ENCODE peak calls at places on chromosomes 6 and 20, in ten cellular contexts. P is neural progenitor cell; L is tibial nerve; K is cardiac muscle cell; I is MG63; W is left ventricle myocardium inferior; N is effector memory CD4-positive, alpha-beta T cell; S is BJ; F is CD8-positive, alpha-beta memory T cell; C is fibroblast of lung. Q is an unnamed sample.

GRCh38 chr6:12064125-12064524 is 52.0 kb downstream of the HIVEP1 start:
- DNase-seq in P (no peak), L (no peak), K (no peak), I (no peak), W (no peak), N (no peak), S (peak; percentile 56), F (no peak), C (peak; percentile 23), Q (no peak)

GRCh38 chr6:85428486-85428885 is 21.4 kb upstream of the NT5E start:
- DNase-seq in P (no peak), L (no peak), K (no peak), I (no peak), W (no peak), N (no peak), S (no peak), F (no peak), C (no peak), Q (no peak)

GRCh38 chr6:77774457-77774856 is 121.6 kb downstream of the MEI4 start:
- DNase-seq in P (no peak), L (no peak), K (no peak), I (no peak), W (no peak), N (no peak), S (no peak), F (no peak), C (no peak), Q (no peak)

GRCh38 chr20:6689339-6689973 is 78.0 kb upstream of the BMP2 start:
- DNase-seq in P (no peak), L (no peak), K (no peak), I (no peak), W (no peak), N (no peak), S (no peak), F (no peak), C (no peak), Q (no peak)

GRCh38 chr6:10610289-10610688 is 84.1 kb downstream of the C6orf52 start:
- DNase-seq in P (no peak), L (no peak), K (no peak), I (peak; percentile 91), W (peak; percentile 55), N (no peak), S (no peak), F (no peak), C (peak; percentile 39), Q (no peak)

GRCh38 chr20:25057234-25058050 is 497 bp downstream of the ACSS1 start:
- DNase-seq in P (peak; percentile 71), L (no peak), K (peak; percentile 50), I (peak; percentile 22), W (peak; percentile 83), N (peak; percentile 89), S (no peak), F (peak; percentile 83), C (peak; percentile 31), Q (peak; percentile 90)

GRCh38 chr6:166602928-166603690 is 16.6 kb upstream of the RAMACL start:
- DNase-seq in P (no peak), L (no peak), K (no peak), I (no peak), W (no peak), N (no peak), S (no peak), F (no peak), C (no peak), Q (no peak)

GRCh38 chr6:37381579-37381978 is 27.8 kb downstream of the RNF8 start:
- DNase-seq in P (peak; percentile 70), L (no peak), K (peak; percentile 93), I (peak; percentile 14), W (no peak), N (no peak), S (peak; percentile 4), F (peak; percentile 33), C (peak; percentile 72), Q (no peak)

GRCh38 chr20:24755411-24755922 is 193.6 kb upstream of the CST7 start:
- DNase-seq in P (peak; percentile 40), L (no peak), K (no peak), I (no peak), W (no peak), N (no peak), S (no peak), F (no peak), C (no peak), Q (no peak)

GRCh38 chr6:149948011-149948410 is 6.2 kb downstream of the ULBP2 start:
- DNase-seq in P (no peak), L (no peak), K (no peak), I (no peak), W (no peak), N (no peak), S (no peak), F (no peak), C (no peak), Q (no peak)

GRCh38 chr6:118934461-118935330 is at the start of gene MCM9:
- DNase-seq in P (peak; percentile 97), L (peak; percentile 73), K (peak; percentile 97), I (peak; percentile 89), W (peak; percentile 92), N (peak; percentile 79), S (peak; percentile 19), F (peak; percentile 87), C (peak; percentile 85), Q (peak; percentile 95)

GRCh38 chr6:169380493-169380892 is 126.8 kb upstream of the THBS2 start:
- DNase-seq in P (no peak), L (no peak), K (no peak), I (no peak), W (no peak), N (no peak), S (no peak), F (no peak), C (no peak), Q (no peak)

GRCh38 chr20:56222201-56222600 is 26.3 kb upstream of the MC3R start:
- DNase-seq in P (no peak), L (no peak), K (no peak), I (no peak), W (no peak), N (no peak), S (no peak), F (no peak), C (peak; percentile 1), Q (no peak)

GRCh38 chr20:61303675-61304074 is 51.6 kb downstream of the CDH4 start:
- DNase-seq in P (no peak), L (no peak), K (no peak), I (no peak), W (no peak), N (no peak), S (no peak), F (no peak), C (no peak), Q (no peak)

GRCh38 chr6:39953076-39953623 is 18.9 kb upstream of the MOCS1 start:
- DNase-seq in P (no peak), L (no peak), K (no peak), I (no peak), W (no peak), N (no peak), S (no peak), F (no peak), C (no peak), Q (no peak)

GRCh38 chr6:39962831-39963230 is 28.6 kb upstream of the MOCS1 start:
- DNase-seq in P (no peak), L (no peak), K (no peak), I (no peak), W (no peak), N (no peak), S (peak; percentile 39), F (no peak), C (no peak), Q (no peak)

GRCh38 chr6:151325075-151326050 is 66.0 kb downstream of the ZBTB2 start:
- DNase-seq in P (peak; percentile 68), L (peak; percentile 58), K (peak; percentile 60), I (peak; percentile 79), W (peak; percentile 49), N (no peak), S (no peak), F (peak; percentile 5), C (peak; percentile 71), Q (peak; percentile 62)

GRCh38 chr6:54291738-54292137 is 16.5 kb upstream of the TINAG start:
- DNase-seq in P (no peak), L (no peak), K (no peak), I (no peak), W (no peak), N (no peak), S (peak; percentile 59), F (no peak), C (peak; percentile 92), Q (no peak)

GRCh38 chr6:98839788-98840361 is 5.5 kb downstream of the POU3F2 start:
- DNase-seq in P (peak; percentile 69), L (no peak), K (peak; percentile 43), I (no peak), W (no peak), N (no peak), S (no peak), F (no peak), C (peak; percentile 83), Q (no peak)

GRCh38 chr20:44618318-44618731 is 33.2 kb downstream of the ADA start:
- DNase-seq in P (no peak), L (no peak), K (no peak), I (no peak), W (peak; percentile 65), N (peak; percentile 7), S (no peak), F (peak; percentile 61), C (no peak), Q (peak; percentile 67)
- H3K36me3 ChIP-seq in P (no peaks in the 10 kb centered on the region), L (no peaks in the 10 kb centered on the region), K (no peaks in the 10 kb centered on the region), I (peaks cover 83% of the 10 kb centered on the region), W (peaks cover 90% of the 10 kb centered on the region), N (peaks cover 39% of the 10 kb centered on the region), S (peaks cover 54% of the 10 kb centered on the region), F (peaks cover 17% of the 10 kb centered on the region), C (peaks cover 33% of the 10 kb centered on the region), Q (peaks cover 81% of the 10 kb centered on the region)

GRCh38 chr6:15368873-15369272 is 123.0 kb downstream of the JARID2 start:
- DNase-seq in P (no peak), L (no peak), K (no peak), I (no peak), W (no peak), N (no peak), S (no peak), F (no peak), C (no peak), Q (no peak)
- H3K36me3 ChIP-seq in P (no peaks in the 10 kb centered on the region), L (no peaks in the 10 kb centered on the region), K (no peaks in the 10 kb centered on the region), I (no peaks in the 10 kb centered on the region), W (no peaks in the 10 kb centered on the region), N (no peaks in the 10 kb centered on the region), S (no peaks in the 10 kb centered on the region), F (no peaks in the 10 kb centered on the region), C (no peaks in the 10 kb centered on the region), Q (no peaks in the 10 kb centered on the region)

GRCh38 chr6:110690106-110690654 is 125.1 kb downstream of the CDK19 start:
- DNase-seq in P (no peak), L (no peak), K (no peak), I (no peak), W (no peak), N (no peak), S (no peak), F (no peak), C (no peak), Q (no peak)
- H3K36me3 ChIP-seq in P (no peaks in the 10 kb centered on the region), L (no peaks in the 10 kb centered on the region), K (no peaks in the 10 kb centered on the region), I (no peaks in the 10 kb centered on the region), W (no peaks in the 10 kb centered on the region), N (no peaks in the 10 kb centered on the region), S (no peaks in the 10 kb centered on the region), F (no peaks in the 10 kb centered on the region), C (no peaks in the 10 kb centered on the region), Q (no peaks in the 10 kb centered on the region)

DNA sequence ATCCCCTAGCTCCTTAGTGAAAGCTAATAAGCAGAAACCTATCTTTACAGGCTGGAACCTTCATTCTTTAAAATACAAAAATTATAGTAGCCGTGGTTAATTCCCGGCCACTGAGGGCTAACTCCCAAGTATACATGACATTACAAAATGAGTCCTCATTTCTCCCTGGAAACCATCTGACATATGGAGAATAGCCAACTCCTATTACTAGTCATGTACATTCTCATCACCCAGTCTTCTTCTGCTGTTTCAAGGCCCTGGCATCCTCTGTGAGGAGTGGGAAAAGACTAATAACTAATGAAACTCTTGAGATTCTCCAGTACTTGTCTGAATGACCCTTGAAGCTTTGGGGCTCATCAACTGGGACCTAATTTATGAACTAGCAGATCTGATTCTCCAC is 30.2 kb downstream of the CSNK2A1 start:
- DNase-seq in P (no peak), L (no peak), K (no peak), I (no peak), W (no peak), N (no peak), S (no peak), F (no peak), C (peak; percentile 29), Q (no peak)
- H3K36me3 ChIP-seq in P (no peaks in the 10 kb centered on the region), L (no peaks in the 10 kb centered on the region), K (no peaks in the 10 kb centered on the region), I (peaks cover 23% of the 10 kb centered on the region), W (no peaks in the 10 kb centered on the region), N (no peaks in the 10 kb centered on the region), S (no peaks in the 10 kb centered on the region), F (no peaks in the 10 kb centered on the region), C (peaks cover 2% of the 10 kb centered on the region), Q (no peaks in the 10 kb centered on the region)